ENCODE peak calls at places on chromosomes 1 and 21, in eight cellular contexts. X is esophagus muscularis mucosa, M is sigmoid colon, Q is stomach, I is Panc1, H is K562, B is upper lobe of left lung, S is spleen. T is an unnamed sample.

GRCh38 chr1:12034381-12034801 is 15.1 kb downstream of the MIIP start:
- DNase-seq in X (no peak), M (peak; percentile 74), Q (no peak), I (no peak), H (no peak), B (no peak), S (no peak), T (no peak)

GRCh38 chr1:25210728-25211127 is 21.6 kb downstream of the SYF2 start:
- DNase-seq in X (no peak), M (no peak), Q (peak; percentile 8), I (no peak), H (no peak), B (no peak), S (no peak), T (no peak)

GRCh38 chr1:89557954-89558353 is 33.3 kb downstream of the LRRC8B start:
- DNase-seq in X (no peak), M (no peak), Q (no peak), I (no peak), H (no peak), B (no peak), S (no peak), T (no peak)

GRCh38 chr1:56297948-56298347 is 281.4 kb downstream of the PLPP3 start:
- DNase-seq in X (no peak), M (no peak), Q (no peak), I (no peak), H (no peak), B (no peak), S (no peak), T (no peak)

GRCh38 chr21:31647650-31648049 is 11.8 kb upstream of the SOD1 start:
- DNase-seq in X (no peak), M (no peak), Q (no peak), I (no peak), H (no peak), B (no peak), S (no peak), T (no peak)

GRCh38 chr1:16631248-16632043 is 18.1 kb upstream of the NBPF1 start:
- DNase-seq in X (no peak), M (peak; percentile 84), Q (peak; percentile 34), I (no peak), H (peak; percentile 49), B (peak; percentile 26), S (peak; percentile 77), T (peak; percentile 29)

GRCh38 chr1:235101558-235102258 is 26.9 kb downstream of the TOMM20 start:
- DNase-seq in X (no peak), M (no peak), Q (no peak), I (no peak), H (no peak), B (no peak), S (no peak), T (no peak)

GRCh38 chr1:6450005-6450450 is 15.9 kb downstream of the TNFRSF25 start:
- DNase-seq in X (no peak), M (no peak), Q (no peak), I (no peak), H (no peak), B (no peak), S (no peak), T (no peak)

GRCh38 chr1:100543640-100544039 is 5.7 kb downstream of the GPR88 start:
- DNase-seq in X (no peak), M (no peak), Q (no peak), I (peak; percentile 4), H (no peak), B (no peak), S (no peak), T (no peak)

GRCh38 chr1:155651861-155652661 is 36.5 kb downstream of the YY1AP1 start:
- DNase-seq in X (no peak), M (no peak), Q (no peak), I (no peak), H (no peak), B (no peak), S (no peak), T (no peak)

GRCh38 chr1:998905-999796 is 746 bp downstream of the HES4 start:
- DNase-seq in X (no peak), M (peak; percentile 78), Q (no peak), I (no peak), H (peak; percentile 68), B (no peak), S (peak; percentile 80), T (no peak)

GRCh38 chr1:32334864-32335618 is 992 bp downstream of the MARCKSL1 start:
- DNase-seq in X (no peak), M (peak; percentile 77), Q (peak; percentile 64), I (no peak), H (peak; percentile 89), B (peak; percentile 48), S (peak; percentile 94), T (peak; percentile 65)

GRCh38 chr1:32334274-32334861 is 1.7 kb downstream of the MARCKSL1 start:
- DNase-seq in X (no peak), M (no peak), Q (no peak), I (no peak), H (peak; percentile 35), B (no peak), S (peak; percentile 80), T (peak; percentile 15)

GRCh38 chr1:32332290-32333079 is 3.5 kb downstream of the MARCKSL1 start:
- DNase-seq in X (no peak), M (no peak), Q (no peak), I (no peak), H (no peak), B (no peak), S (no peak), T (peak; percentile 55)

GRCh38 chr1:32331549-32331948 is 4.5 kb downstream of the MARCKSL1 start:
- DNase-seq in X (no peak), M (no peak), Q (no peak), I (no peak), H (no peak), B (no peak), S (no peak), T (no peak)

DNA sequence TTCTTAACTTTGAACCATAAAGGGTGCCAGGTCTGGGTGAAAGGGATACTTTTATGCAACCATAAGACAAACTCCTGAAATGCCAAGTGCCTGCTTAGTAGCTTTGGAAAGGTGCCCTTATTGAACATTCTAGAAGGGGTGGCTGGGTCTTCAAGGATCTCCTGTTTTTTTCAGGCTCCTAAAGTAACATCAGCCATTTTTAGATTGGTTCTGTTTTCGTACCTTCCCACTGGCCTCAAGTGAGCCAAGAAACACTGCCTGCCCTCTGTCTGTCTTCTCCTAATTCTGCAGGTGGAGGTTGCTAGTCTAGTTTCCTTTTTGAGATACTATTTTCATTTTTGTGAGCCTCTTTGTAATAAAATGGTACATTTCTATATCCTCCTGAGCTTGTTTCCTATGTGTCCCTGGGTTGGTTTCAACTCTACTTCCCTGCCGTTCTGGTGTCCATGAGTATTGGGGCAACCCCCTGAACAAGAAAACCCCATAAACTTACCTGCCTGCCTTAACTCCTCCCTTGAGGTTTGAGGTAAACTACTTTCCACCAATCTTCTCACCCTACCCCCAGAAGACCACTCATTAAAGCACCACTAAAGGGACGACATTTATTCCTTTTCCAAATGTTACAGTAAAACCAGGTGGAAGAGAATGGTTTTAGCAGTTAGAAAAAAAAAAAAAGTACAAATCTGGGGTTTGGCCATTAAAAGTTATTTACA is 2.6 kb downstream of the MARCKSL1 start:
- DNase-seq in X (no peak), M (no peak), Q (no peak), I (no peak), H (no peak), B (no peak), S (no peak), T (no peak)
- TF ChIP-seq POLR2AphosphoS5 in X (no peak), M (no peak), Q (no peak), I (no peak), H (peak; percentile 10), B (no peak), S (no peak), T (no peak)

DNA sequence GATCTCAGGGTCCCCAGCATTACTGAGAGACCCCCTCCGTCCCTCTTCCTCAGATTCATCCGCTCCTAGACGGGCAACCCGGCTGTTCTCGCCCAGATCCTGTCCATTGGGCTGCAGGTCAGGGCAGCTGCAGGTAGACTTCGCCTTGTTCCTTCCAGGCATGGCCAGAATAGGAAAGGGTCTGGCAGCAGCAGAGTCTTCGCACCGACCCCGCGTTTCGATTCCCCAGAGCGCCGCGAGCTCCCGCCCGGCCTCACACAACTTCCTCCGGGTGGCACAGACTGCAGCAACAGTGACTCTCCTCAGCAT is 266 bp downstream of the NRDC start:
- DNase-seq in X (no peak), M (no peak), Q (no peak), I (no peak), H (peak; percentile 51), B (no peak), S (no peak), T (no peak)
- H3K4me1 ChIP-seq in X (peaks cover 50% of the 10 kb centered on the region), M (no peaks in the 10 kb centered on the region), Q (peaks cover 35% of the 10 kb centered on the region), I (peaks cover 25% of the 10 kb centered on the region), H (peaks cover 7% of the 10 kb centered on the region), B (peaks cover 40% of the 10 kb centered on the region), S (peaks cover 50% of the 10 kb centered on the region), T (peaks cover 31% of the 10 kb centered on the region)

DNA sequence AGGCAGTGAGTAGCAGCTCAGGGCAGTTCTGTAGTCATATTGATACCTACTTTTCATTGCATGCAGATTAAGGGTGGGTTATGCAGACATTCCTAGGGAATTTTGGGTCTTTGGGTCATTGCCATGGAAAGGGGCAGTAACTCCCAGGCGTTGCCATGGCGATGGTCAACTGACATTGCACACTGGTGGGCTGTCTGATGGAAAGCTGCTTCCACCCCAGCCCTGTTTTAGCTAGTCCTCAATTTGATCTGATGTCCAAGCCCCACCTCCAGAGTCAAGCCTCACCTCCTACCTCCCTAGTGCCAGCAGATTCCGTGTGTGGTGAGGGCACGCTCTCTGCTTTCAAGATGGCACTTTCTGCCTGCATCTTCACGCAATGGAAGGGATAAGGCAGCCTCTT is 108.5 kb downstream of the RIPK4 start:
- DNase-seq in X (no peak), M (no peak), Q (no peak), I (no peak), H (no peak), B (peak; percentile 18), S (peak; percentile 38), T (no peak)
- TF ChIP-seq POLR2AphosphoS5 in X (no peak), M (no peak), Q (no peak), I (no peak), H (no peak), B (no peak), S (no peak), T (no peak)

GRCh38 chr1:245311887-245312286 is 157.1 kb downstream of the KIF26B start:
- DNase-seq in X (no peak), M (no peak), Q (no peak), I (no peak), H (no peak), B (no peak), S (no peak), T (no peak)
- H3K4me1 ChIP-seq in X (peaks cover 11% of the 10 kb centered on the region), M (no peaks in the 10 kb centered on the region), Q (no peaks in the 10 kb centered on the region), I (no peaks in the 10 kb centered on the region), H (no peaks in the 10 kb centered on the region), B (peaks cover 3% of the 10 kb centered on the region), S (peaks cover 7% of the 10 kb centered on the region), T (no peaks in the 10 kb centered on the region)

T was measured in transverse colon.